ENCODE peak calls at places on chromosomes 6 and 20, in six cellular contexts. Z is GM12865; J is ovary; P is activated CD8-positive, alpha-beta memory T cell treated with anti-CD3 and anti-CD28 coated beads for 1 hour; K is T-helper 9 cell; A is activated naive CD4-positive, alpha-beta T cell treated with Interleukin-2 at 50 U/mL for 16 hours. V is an unnamed sample.

GRCh38 chr6:41430875-41431274 is 95.5 kb downstream of the NCR2 start:
- DNase-seq in Z (no peak), A (no peak), P (no peak), J (no peak), K (no peak), V (no peak)

GRCh38 chr6:11144393-11144829 is 32.9 kb upstream of the ERVFRD-1 start:
- DNase-seq in Z (peak; percentile 86), A (peak; percentile 78), J (peak; percentile 54), K (peak; percentile 68), P (peak; percentile 48), V (peak; percentile 88)

GRCh38 chr20:45987108-45987780 is 15.2 kb upstream of the ZNF335 start:
- DNase-seq in A (peak; percentile 80), J (no peak), P (peak; percentile 70), K (peak; percentile 74), Z (peak; percentile 75), V (peak; percentile 88)

GRCh38 chr20:13341737-13342393 is 120.8 kb downstream of the ISM1 start:
- DNase-seq in P (no peak), Z (peak; percentile 40), K (no peak), J (no peak), A (no peak), V (no peak)

GRCh38 chr6:117483645-117484016 is 1.2 kb downstream of the DCBLD1 start:
- DNase-seq in K (no peak), A (no peak), P (no peak), Z (peak; percentile 72), J (no peak), V (peak; percentile 78)

GRCh38 chr20:11907621-11908020 is 10.1 kb upstream of the BTBD3 start:
- DNase-seq in P (no peak), A (no peak), K (no peak), Z (no peak), J (no peak), V (no peak)

GRCh38 chr6:66183982-66184555 is 477.0 kb upstream of the EYS start:
- DNase-seq in A (no peak), P (no peak), Z (no peak), K (no peak), J (no peak), V (no peak)

GRCh38 chr6:52571099-52571755 is 5.6 kb downstream of the TRAM2 start:
- DNase-seq in J (no peak), K (no peak), A (no peak), P (no peak), Z (no peak), V (no peak)

GRCh38 chr20:2978519-2978918 is 64.9 kb upstream of the GNRH2 start:
- DNase-seq in J (no peak), K (no peak), P (no peak), Z (peak; percentile 13), A (no peak), V (no peak)